ENCODE peak calls at places on chromosome 10, in eight cellular contexts. I, J, H, Z, A, V, F and Y are unnamed samples.

GRCh38 chr10:29621161-29621560 is 13.6 kb downstream of the SVIL start:
- DNase-seq in A (no peak), H (no peak), V (no peak), F (no peak), Z (no peak), J (peak), I (no peak), Y (peak)

GRCh38 chr10:34222359-34222758 is 592.7 kb downstream of the PARD3 start:
- DNase-seq in I (no peak), H (no peak), Z (no peak), A (no peak), V (no peak), J (no peak), F (no peak), Y (no peak)

GRCh38 chr10:14362098-14362497 is 31.4 kb upstream of the FRMD4A start:
- DNase-seq in J (no peak), Z (peak), A (no peak), V (no peak), I (no peak), F (no peak), H (no peak), Y (no peak)

GRCh38 chr10:69936091-69936490 is 116.6 kb upstream of the MACROH2A2 start:
- DNase-seq in A (no peak), H (no peak), I (no peak), Z (no peak), J (no peak), V (no peak), F (no peak), Y (no peak)

GRCh38 chr10:128751851-128752250 is 625.6 kb upstream of the MKI67 start:
- DNase-seq in V (no peak), H (no peak), J (no peak), Z (no peak), A (no peak), I (no peak), F (no peak), Y (no peak)

GRCh38 chr10:92573091-92573797 is 649 bp downstream of the IDE start:
- DNase-seq in I (no peak), A (no peak), V (peak), Z (no peak), F (peak), J (no peak), H (peak), Y (peak)

GRCh38 chr10:68192113-68192512 is 39.8 kb downstream of the ATOH7 start:
- DNase-seq in Z (no peak), A (no peak), J (no peak), I (no peak), H (no peak), V (peak), F (no peak), Y (no peak)

GRCh38 chr10:60872451-60872850 is 71.5 kb downstream of the RHOBTB1 start:
- DNase-seq in V (no peak), F (no peak), I (no peak), Z (no peak), A (no peak), H (no peak), J (no peak), Y (no peak)

GRCh38 chr10:19811517-19811916 is 4.7 kb upstream of the PLXDC2 start:
- DNase-seq in V (no peak), I (no peak), A (no peak), H (no peak), Z (peak), J (no peak), F (no peak), Y (peak)

GRCh38 chr10:14386202-14386593 is 55.5 kb upstream of the FRMD4A start:
- DNase-seq in I (no peak), F (no peak), A (no peak), Z (peak), J (no peak), H (peak), V (peak), Y (no peak)

GRCh38 chr10:43692051-43692825 is 43.6 kb upstream of the ZNF32 start:
- DNase-seq in A (no peak), I (no peak), H (no peak), F (no peak), J (peak), V (no peak), Z (no peak), Y (no peak)

GRCh38 chr10:126583507-126584200 is 86.8 kb downstream of the C10orf90 start:
- DNase-seq in I (no peak), H (no peak), Z (no peak), F (no peak), J (no peak), V (no peak), A (no peak), Y (no peak)

GRCh38 chr10:29541826-29542225 is 92.9 kb downstream of the SVIL start:
- DNase-seq in H (no peak), I (no peak), Z (no peak), J (no peak), V (no peak), F (no peak), A (no peak), Y (no peak)

GRCh38 chr10:89073719-89074118 is 83.1 kb downstream of the FAS start:
- DNase-seq in I (no peak), H (no peak), F (no peak), Z (no peak), J (no peak), A (no peak), V (no peak), Y (no peak)

GRCh38 chr10:87054373-87055295 is 34.5 kb downstream of the FAM25A start:
- DNase-seq in J (no peak), H (no peak), V (peak), F (no peak), Z (peak), A (no peak), I (no peak), Y (no peak)

GRCh38 chr10:12474727-12475414 is 125.5 kb downstream of the CAMK1D start:
- DNase-seq in F (no peak), Z (no peak), H (no peak), A (no peak), I (no peak), V (no peak), J (no peak), Y (no peak)